ENCODE peak calls at places on chromosome 3, in six cellular contexts. G, A, L, M, P and E are unnamed samples.

GRCh38 chr3:4739289-4740236 is 239.7 kb upstream of the BHLHE40 start:
- DNase-seq in G (no peak), A (no peak), L (no peak), M (no peak), P (no peak), E (no peak)

GRCh38 chr3:105613120-105613519 is 246.4 kb downstream of the ALCAM start:
- DNase-seq in G (no peak), A (no peak), L (no peak), M (no peak), P (no peak), E (no peak)

GRCh38 chr3:55405436-55405835 is 81.7 kb downstream of the WNT5A start:
- DNase-seq in G (no peak), A (no peak), L (peak; percentile 35), M (no peak), P (no peak), E (no peak)

GRCh38 chr3:128503751-128504532 is 10.9 kb upstream of the GATA2 start:
- DNase-seq in G (no peak), A (no peak), L (no peak), M (no peak), P (no peak), E (no peak)

GRCh38 chr3:62724503-62724902 is 150.7 kb downstream of the CADPS start:
- DNase-seq in G (no peak), A (no peak), L (no peak), M (no peak), P (no peak), E (no peak)

GRCh38 chr3:139559541-139559940 is 20.0 kb upstream of the RBP1 start:
- DNase-seq in G (peak; percentile 83), A (no peak), L (no peak), M (no peak), P (no peak), E (peak; percentile 64)

GRCh38 chr3:13624671-13625125 is 75.8 kb downstream of the FBLN2 start:
- DNase-seq in G (no peak), A (no peak), L (no peak), M (no peak), P (no peak), E (no peak)

GRCh38 chr3:24604215-24604614 is 109.6 kb upstream of the THRB start:
- DNase-seq in G (no peak), A (no peak), L (no peak), M (no peak), P (no peak), E (no peak)

GRCh38 chr3:17632401-17633100 is 109.9 kb downstream of the TBC1D5 start:
- DNase-seq in G (peak; percentile 51), A (no peak), L (peak; percentile 70), M (no peak), P (no peak), E (no peak)

GRCh38 chr3:191329654-191330308 is 545 bp downstream of the UTS2B start:
- DNase-seq in G (no peak), A (peak; percentile 47), L (peak; percentile 61), M (no peak), P (no peak), E (peak; percentile 62)

GRCh38 chr3:146250449-146251382 is at the start of gene PLSCR4:
- DNase-seq in G (no peak), A (peak; percentile 29), L (peak; percentile 93), M (peak; percentile 17), P (no peak), E (peak; percentile 49)

GRCh38 chr3:16151109-16151508 is 23.4 kb upstream of the GALNT15 start:
- DNase-seq in G (no peak), A (no peak), L (peak; percentile 95), M (no peak), P (no peak), E (no peak)

GRCh38 chr3:187922704-187923393 is 177.6 kb upstream of the BCL6 start:
- DNase-seq in G (no peak), A (no peak), L (peak; percentile 11), M (no peak), P (no peak), E (peak; percentile 33)

GRCh38 chr3:4834403-4834866 is 144.8 kb upstream of the BHLHE40 start:
- DNase-seq in G (no peak), A (no peak), L (no peak), M (no peak), P (peak; percentile 67), E (no peak)